ENCODE peak calls at places on chromosomes 4 and X, in ten cellular contexts. One of them, this sample, is unnamed.

GRCh38 chrX:96004386-96004785 is 680.3 kb upstream of the DIAPH2 start:
- DNase-seq in activated naive CD4-positive, alpha-beta T cell: no peak
- DNase-seq in stimulated activated naive B cell treated with anti-CD40 and anti-IgM and Interleukin-4, amounts not matched to agents 10 μg/mL and 1 μg/mL and 100 μg/mL, for 72 hours: no peak
- DNase-seq in activated T-cell treated with anti-CD3 and anti-CD28 coated beads for 1 hour: no peak
- DNase-seq in nephron progenitor cell: no peak
- DNase-seq in fibroblast of lung: peak; percentile 58
- DNase-seq in LoVo: no peak
- DNase-seq in gastrocnemius medialis: no peak
- DNase-seq in stomach: no peak
- DNase-seq in kidney tubule cell: peak; percentile 17
- DNase-seq in this sample: peak; percentile 20

GRCh38 chr4:141636771-141637460 is 533 bp downstream of the IL15 start:
- DNase-seq in nephron progenitor cell: peak; percentile 68
- DNase-seq in stimulated activated naive B cell treated with anti-CD40 and anti-IgM and Interleukin-4, amounts not matched to agents 10 μg/mL and 1 μg/mL and 100 μg/mL, for 72 hours: peak; percentile 33
- DNase-seq in fibroblast of lung: peak; percentile 69
- DNase-seq in LoVo: peak; percentile 65
- DNase-seq in gastrocnemius medialis: peak; percentile 6
- DNase-seq in stomach: peak; percentile 58
- DNase-seq in activated T-cell treated with anti-CD3 and anti-CD28 coated beads for 1 hour: no peak
- DNase-seq in kidney tubule cell: peak; percentile 72
- DNase-seq in activated naive CD4-positive, alpha-beta T cell: no peak
- DNase-seq in this sample: peak; percentile 67

GRCh38 chr4:82801910-82802521 is 3.4 kb upstream of the SCD5 start:
- DNase-seq in activated naive CD4-positive, alpha-beta T cell: no peak
- DNase-seq in fibroblast of lung: no peak
- DNase-seq in stomach: peak; percentile 43
- DNase-seq in nephron progenitor cell: no peak
- DNase-seq in kidney tubule cell: peak; percentile 38
- DNase-seq in gastrocnemius medialis: no peak
- DNase-seq in LoVo: peak; percentile 24
- DNase-seq in activated T-cell treated with anti-CD3 and anti-CD28 coated beads for 1 hour: no peak
- DNase-seq in stimulated activated naive B cell treated with anti-CD40 and anti-IgM and Interleukin-4, amounts not matched to agents 10 μg/mL and 1 μg/mL and 100 μg/mL, for 72 hours: no peak
- DNase-seq in this sample: no peak

GRCh38 chrX:46204721-46205422 is 340.3 kb downstream of the ZNF674 start:
- DNase-seq in stomach: no peak
- DNase-seq in LoVo: no peak
- DNase-seq in stimulated activated naive B cell treated with anti-CD40 and anti-IgM and Interleukin-4, amounts not matched to agents 10 μg/mL and 1 μg/mL and 100 μg/mL, for 72 hours: no peak
- DNase-seq in gastrocnemius medialis: no peak
- DNase-seq in activated T-cell treated with anti-CD3 and anti-CD28 coated beads for 1 hour: no peak
- DNase-seq in fibroblast of lung: no peak
- DNase-seq in kidney tubule cell: peak; percentile 72
- DNase-seq in activated naive CD4-positive, alpha-beta T cell: no peak
- DNase-seq in nephron progenitor cell: no peak
- DNase-seq in this sample: peak; percentile 5

GRCh38 chrX:153902388-153902787 is 2.1 kb upstream of the AVPR2 start:
- DNase-seq in activated naive CD4-positive, alpha-beta T cell: no peak
- DNase-seq in stomach: no peak
- DNase-seq in gastrocnemius medialis: no peak
- DNase-seq in nephron progenitor cell: no peak
- DNase-seq in fibroblast of lung: no peak
- DNase-seq in kidney tubule cell: peak; percentile 12
- DNase-seq in LoVo: no peak
- DNase-seq in stimulated activated naive B cell treated with anti-CD40 and anti-IgM and Interleukin-4, amounts not matched to agents 10 μg/mL and 1 μg/mL and 100 μg/mL, for 72 hours: no peak
- DNase-seq in activated T-cell treated with anti-CD3 and anti-CD28 coated beads for 1 hour: no peak
- DNase-seq in this sample: no peak

GRCh38 chr4:7803992-7804758 is 135.5 kb downstream of the AFAP1 start:
- DNase-seq in stomach: peak; percentile 88
- DNase-seq in fibroblast of lung: peak; percentile 70
- DNase-seq in activated naive CD4-positive, alpha-beta T cell: peak; percentile 76
- DNase-seq in stimulated activated naive B cell treated with anti-CD40 and anti-IgM and Interleukin-4, amounts not matched to agents 10 μg/mL and 1 μg/mL and 100 μg/mL, for 72 hours: peak; percentile 57
- DNase-seq in nephron progenitor cell: peak; percentile 95
- DNase-seq in LoVo: peak; percentile 72
- DNase-seq in kidney tubule cell: peak; percentile 77
- DNase-seq in activated T-cell treated with anti-CD3 and anti-CD28 coated beads for 1 hour: peak; percentile 85
- DNase-seq in gastrocnemius medialis: peak; percentile 69
- DNase-seq in this sample: peak; percentile 56

GRCh38 chrX:94045724-94046123 is 371.7 kb downstream of the FAM133A start:
- DNase-seq in gastrocnemius medialis: no peak
- DNase-seq in kidney tubule cell: no peak
- DNase-seq in activated T-cell treated with anti-CD3 and anti-CD28 coated beads for 1 hour: no peak
- DNase-seq in fibroblast of lung: no peak
- DNase-seq in stimulated activated naive B cell treated with anti-CD40 and anti-IgM and Interleukin-4, amounts not matched to agents 10 μg/mL and 1 μg/mL and 100 μg/mL, for 72 hours: no peak
- DNase-seq in stomach: no peak
- DNase-seq in activated naive CD4-positive, alpha-beta T cell: no peak
- DNase-seq in LoVo: no peak
- DNase-seq in nephron progenitor cell: no peak
- DNase-seq in this sample: no peak

GRCh38 chrX:2913118-2913517 is 16.0 kb downstream of the ARSD start:
- DNase-seq in gastrocnemius medialis: no peak
- DNase-seq in LoVo: no peak
- DNase-seq in stimulated activated naive B cell treated with anti-CD40 and anti-IgM and Interleukin-4, amounts not matched to agents 10 μg/mL and 1 μg/mL and 100 μg/mL, for 72 hours: no peak
- DNase-seq in nephron progenitor cell: no peak
- DNase-seq in activated naive CD4-positive, alpha-beta T cell: no peak
- DNase-seq in fibroblast of lung: no peak
- DNase-seq in stomach: no peak
- DNase-seq in kidney tubule cell: no peak
- DNase-seq in activated T-cell treated with anti-CD3 and anti-CD28 coated beads for 1 hour: no peak
- DNase-seq in this sample: no peak

GRCh38 chrX:2325076-2325784 is 175.5 kb downstream of the DHRSX start:
- DNase-seq in LoVo: no peak
- DNase-seq in nephron progenitor cell: peak; percentile 70
- DNase-seq in activated T-cell treated with anti-CD3 and anti-CD28 coated beads for 1 hour: no peak
- DNase-seq in kidney tubule cell: peak; percentile 90
- DNase-seq in stimulated activated naive B cell treated with anti-CD40 and anti-IgM and Interleukin-4, amounts not matched to agents 10 μg/mL and 1 μg/mL and 100 μg/mL, for 72 hours: peak; percentile 75
- DNase-seq in fibroblast of lung: peak; percentile 96
- DNase-seq in gastrocnemius medialis: peak; percentile 19
- DNase-seq in activated naive CD4-positive, alpha-beta T cell: no peak
- DNase-seq in stomach: peak; percentile 84
- DNase-seq in this sample: no peak

GRCh38 chr4:71270901-71271300 is 67.9 kb upstream of the SLC4A4 start:
- DNase-seq in stimulated activated naive B cell treated with anti-CD40 and anti-IgM and Interleukin-4, amounts not matched to agents 10 μg/mL and 1 μg/mL and 100 μg/mL, for 72 hours: peak; percentile 1
- DNase-seq in activated naive CD4-positive, alpha-beta T cell: no peak
- DNase-seq in activated T-cell treated with anti-CD3 and anti-CD28 coated beads for 1 hour: no peak
- DNase-seq in LoVo: peak; percentile 8
- DNase-seq in stomach: peak; percentile 33
- DNase-seq in fibroblast of lung: no peak
- DNase-seq in gastrocnemius medialis: no peak
- DNase-seq in kidney tubule cell: peak; percentile 57
- DNase-seq in nephron progenitor cell: peak; percentile 35
- DNase-seq in this sample: peak; percentile 35

GRCh38 chr4:100106982-100107381 is 83.3 kb downstream of the DDIT4L start:
- DNase-seq in LoVo: no peak
- DNase-seq in gastrocnemius medialis: no peak
- DNase-seq in kidney tubule cell: peak; percentile 92
- DNase-seq in activated naive CD4-positive, alpha-beta T cell: no peak
- DNase-seq in stimulated activated naive B cell treated with anti-CD40 and anti-IgM and Interleukin-4, amounts not matched to agents 10 μg/mL and 1 μg/mL and 100 μg/mL, for 72 hours: peak; percentile 56
- DNase-seq in activated T-cell treated with anti-CD3 and anti-CD28 coated beads for 1 hour: no peak
- DNase-seq in nephron progenitor cell: no peak
- DNase-seq in stomach: no peak
- DNase-seq in fibroblast of lung: no peak
- DNase-seq in this sample: peak; percentile 65

GRCh38 chr4:6933691-6934430 is 24.2 kb downstream of the TBC1D14 start:
- DNase-seq in kidney tubule cell: no peak
- DNase-seq in gastrocnemius medialis: no peak
- DNase-seq in LoVo: no peak
- DNase-seq in fibroblast of lung: no peak
- DNase-seq in activated naive CD4-positive, alpha-beta T cell: no peak
- DNase-seq in stimulated activated naive B cell treated with anti-CD40 and anti-IgM and Interleukin-4, amounts not matched to agents 10 μg/mL and 1 μg/mL and 100 μg/mL, for 72 hours: no peak
- DNase-seq in nephron progenitor cell: no peak
- DNase-seq in stomach: no peak
- DNase-seq in activated T-cell treated with anti-CD3 and anti-CD28 coated beads for 1 hour: no peak
- DNase-seq in this sample: no peak

GRCh38 chr4:88291003-88291402 is 6.6 kb upstream of the PPM1K start:
- DNase-seq in kidney tubule cell: peak; percentile 15
- DNase-seq in stimulated activated naive B cell treated with anti-CD40 and anti-IgM and Interleukin-4, amounts not matched to agents 10 μg/mL and 1 μg/mL and 100 μg/mL, for 72 hours: no peak
- DNase-seq in LoVo: no peak
- DNase-seq in activated naive CD4-positive, alpha-beta T cell: no peak
- DNase-seq in gastrocnemius medialis: peak; percentile 40
- DNase-seq in activated T-cell treated with anti-CD3 and anti-CD28 coated beads for 1 hour: no peak
- DNase-seq in fibroblast of lung: peak; percentile 47
- DNase-seq in nephron progenitor cell: no peak
- DNase-seq in stomach: no peak
- DNase-seq in this sample: no peak

GRCh38 chr4:75514949-75515612 is 808 bp downstream of the THAP6 start:
- DNase-seq in nephron progenitor cell: no peak
- DNase-seq in LoVo: no peak
- DNase-seq in activated naive CD4-positive, alpha-beta T cell: no peak
- DNase-seq in stomach: no peak
- DNase-seq in fibroblast of lung: no peak
- DNase-seq in kidney tubule cell: no peak
- DNase-seq in gastrocnemius medialis: no peak
- DNase-seq in activated T-cell treated with anti-CD3 and anti-CD28 coated beads for 1 hour: no peak
- DNase-seq in stimulated activated naive B cell treated with anti-CD40 and anti-IgM and Interleukin-4, amounts not matched to agents 10 μg/mL and 1 μg/mL and 100 μg/mL, for 72 hours: no peak
- DNase-seq in this sample: no peak

GRCh38 chr4:75643651-75644050 is 13.3 kb upstream of the CDKL2 start:
- DNase-seq in fibroblast of lung: peak; percentile 44
- DNase-seq in activated T-cell treated with anti-CD3 and anti-CD28 coated beads for 1 hour: no peak
- DNase-seq in stomach: no peak
- DNase-seq in stimulated activated naive B cell treated with anti-CD40 and anti-IgM and Interleukin-4, amounts not matched to agents 10 μg/mL and 1 μg/mL and 100 μg/mL, for 72 hours: no peak
- DNase-seq in kidney tubule cell: no peak
- DNase-seq in nephron progenitor cell: no peak
- DNase-seq in LoVo: no peak
- DNase-seq in gastrocnemius medialis: no peak
- DNase-seq in activated naive CD4-positive, alpha-beta T cell: no peak
- DNase-seq in this sample: no peak

GRCh38 chr4:72394264-72394663 is 174.8 kb downstream of the ADAMTS3 start:
- DNase-seq in gastrocnemius medialis: no peak
- DNase-seq in stimulated activated naive B cell treated with anti-CD40 and anti-IgM and Interleukin-4, amounts not matched to agents 10 μg/mL and 1 μg/mL and 100 μg/mL, for 72 hours: no peak
- DNase-seq in LoVo: no peak
- DNase-seq in fibroblast of lung: peak; percentile 19
- DNase-seq in activated T-cell treated with anti-CD3 and anti-CD28 coated beads for 1 hour: no peak
- DNase-seq in stomach: no peak
- DNase-seq in nephron progenitor cell: no peak
- DNase-seq in activated naive CD4-positive, alpha-beta T cell: no peak
- DNase-seq in kidney tubule cell: peak; percentile 92
- DNase-seq in this sample: peak; percentile 28

GRCh38 chr4:2006956-2007653 is 1.7 kb downstream of the NELFA start:
- DNase-seq in activated T-cell treated with anti-CD3 and anti-CD28 coated beads for 1 hour: no peak
- DNase-seq in fibroblast of lung: no peak
- DNase-seq in stomach: no peak
- DNase-seq in LoVo: no peak
- DNase-seq in kidney tubule cell: peak; percentile 30
- DNase-seq in nephron progenitor cell: no peak
- DNase-seq in stimulated activated naive B cell treated with anti-CD40 and anti-IgM and Interleukin-4, amounts not matched to agents 10 μg/mL and 1 μg/mL and 100 μg/mL, for 72 hours: no peak
- DNase-seq in gastrocnemius medialis: no peak
- DNase-seq in activated naive CD4-positive, alpha-beta T cell: no peak
- DNase-seq in this sample: no peak

GRCh38 chr4:41069838-41070237 is 144.5 kb downstream of the APBB2 start:
- DNase-seq in kidney tubule cell: no peak
- DNase-seq in stimulated activated naive B cell treated with anti-CD40 and anti-IgM and Interleukin-4, amounts not matched to agents 10 μg/mL and 1 μg/mL and 100 μg/mL, for 72 hours: no peak
- DNase-seq in nephron progenitor cell: no peak
- DNase-seq in LoVo: no peak
- DNase-seq in activated T-cell treated with anti-CD3 and anti-CD28 coated beads for 1 hour: no peak
- DNase-seq in gastrocnemius medialis: no peak
- DNase-seq in fibroblast of lung: no peak
- DNase-seq in stomach: no peak
- DNase-seq in activated naive CD4-positive, alpha-beta T cell: no peak
- DNase-seq in this sample: no peak

GRCh38 chrX:74138943-74139342 is 165.0 kb upstream of the ZCCHC13 start:
- DNase-seq in activated naive CD4-positive, alpha-beta T cell: no peak
- DNase-seq in stimulated activated naive B cell treated with anti-CD40 and anti-IgM and Interleukin-4, amounts not matched to agents 10 μg/mL and 1 μg/mL and 100 μg/mL, for 72 hours: no peak
- DNase-seq in LoVo: no peak
- DNase-seq in kidney tubule cell: no peak
- DNase-seq in nephron progenitor cell: no peak
- DNase-seq in activated T-cell treated with anti-CD3 and anti-CD28 coated beads for 1 hour: no peak
- DNase-seq in stomach: no peak
- DNase-seq in fibroblast of lung: no peak
- DNase-seq in gastrocnemius medialis: no peak
- DNase-seq in this sample: no peak

GRCh38 chr4:123297836-123298235 is 98.8 kb upstream of the SPRY1 start:
- DNase-seq in nephron progenitor cell: no peak
- DNase-seq in stimulated activated naive B cell treated with anti-CD40 and anti-IgM and Interleukin-4, amounts not matched to agents 10 μg/mL and 1 μg/mL and 100 μg/mL, for 72 hours: no peak
- DNase-seq in fibroblast of lung: no peak
- DNase-seq in activated naive CD4-positive, alpha-beta T cell: no peak
- DNase-seq in activated T-cell treated with anti-CD3 and anti-CD28 coated beads for 1 hour: no peak
- DNase-seq in kidney tubule cell: no peak
- DNase-seq in gastrocnemius medialis: no peak
- DNase-seq in stomach: no peak
- DNase-seq in LoVo: no peak
- DNase-seq in this sample: no peak

GRCh38 chr4:99947608-99948007 is 1.2 kb upstream of the DNAJB14 start:
- DNase-seq in stimulated activated naive B cell treated with anti-CD40 and anti-IgM and Interleukin-4, amounts not matched to agents 10 μg/mL and 1 μg/mL and 100 μg/mL, for 72 hours: no peak
- DNase-seq in gastrocnemius medialis: no peak
- DNase-seq in nephron progenitor cell: no peak
- DNase-seq in activated T-cell treated with anti-CD3 and anti-CD28 coated beads for 1 hour: no peak
- DNase-seq in activated naive CD4-positive, alpha-beta T cell: no peak
- DNase-seq in fibroblast of lung: no peak
- DNase-seq in stomach: no peak
- DNase-seq in LoVo: no peak
- DNase-seq in kidney tubule cell: no peak
- DNase-seq in this sample: no peak

GRCh38 chrX:153571159-153571908 is 27.6 kb downstream of the CCNQ start:
- DNase-seq in fibroblast of lung: no peak
- DNase-seq in stimulated activated naive B cell treated with anti-CD40 and anti-IgM and Interleukin-4, amounts not matched to agents 10 μg/mL and 1 μg/mL and 100 μg/mL, for 72 hours: no peak
- DNase-seq in kidney tubule cell: no peak
- DNase-seq in activated naive CD4-positive, alpha-beta T cell: no peak
- DNase-seq in LoVo: no peak
- DNase-seq in gastrocnemius medialis: no peak
- DNase-seq in activated T-cell treated with anti-CD3 and anti-CD28 coated beads for 1 hour: no peak
- DNase-seq in stomach: no peak
- DNase-seq in nephron progenitor cell: no peak
- DNase-seq in this sample: no peak

GRCh38 chr4:180999217-180999616 is 1244.0 kb upstream of the TENM3 start:
- DNase-seq in activated naive CD4-positive, alpha-beta T cell: no peak
- DNase-seq in stimulated activated naive B cell treated with anti-CD40 and anti-IgM and Interleukin-4, amounts not matched to agents 10 μg/mL and 1 μg/mL and 100 μg/mL, for 72 hours: no peak
- DNase-seq in gastrocnemius medialis: no peak
- DNase-seq in stomach: no peak
- DNase-seq in LoVo: no peak
- DNase-seq in activated T-cell treated with anti-CD3 and anti-CD28 coated beads for 1 hour: no peak
- DNase-seq in fibroblast of lung: no peak
- DNase-seq in kidney tubule cell: no peak
- DNase-seq in nephron progenitor cell: no peak
- DNase-seq in this sample: no peak

GRCh38 chrX:9447906-9448305 is 17.0 kb upstream of the TBL1X start:
- DNase-seq in activated T-cell treated with anti-CD3 and anti-CD28 coated beads for 1 hour: no peak
- DNase-seq in LoVo: no peak
- DNase-seq in activated naive CD4-positive, alpha-beta T cell: no peak
- DNase-seq in fibroblast of lung: no peak
- DNase-seq in nephron progenitor cell: no peak
- DNase-seq in kidney tubule cell: no peak
- DNase-seq in gastrocnemius medialis: no peak
- DNase-seq in stimulated activated naive B cell treated with anti-CD40 and anti-IgM and Interleukin-4, amounts not matched to agents 10 μg/mL and 1 μg/mL and 100 μg/mL, for 72 hours: no peak
- DNase-seq in stomach: no peak
- DNase-seq in this sample: no peak

GRCh38 chr4:8580321-8581093 is at the start of gene GPR78:
- DNase-seq in activated naive CD4-positive, alpha-beta T cell: no peak
- DNase-seq in gastrocnemius medialis: no peak
- DNase-seq in stomach: peak; percentile 34
- DNase-seq in kidney tubule cell: peak; percentile 51
- DNase-seq in stimulated activated naive B cell treated with anti-CD40 and anti-IgM and Interleukin-4, amounts not matched to agents 10 μg/mL and 1 μg/mL and 100 μg/mL, for 72 hours: no peak
- DNase-seq in activated T-cell treated with anti-CD3 and anti-CD28 coated beads for 1 hour: peak; percentile 24
- DNase-seq in LoVo: no peak
- DNase-seq in fibroblast of lung: peak; percentile 60
- DNase-seq in nephron progenitor cell: peak; percentile 99
- DNase-seq in this sample: peak; percentile 38